ENCODE peak calls at places on chromosomes 16 and 17, in five cellular contexts. I is GM23338, W is HL-60, Z is HCT116, P is sigmoid colon. T is an unnamed sample.

GRCh38 chr17:4427505-4427904 is 6.2 kb upstream of the SPNS3 start:
- DNase-seq in Z (no peak), P (no peak), W (no peak), I (no peak), T (no peak)

GRCh38 chr17:57010495-57010894 is 32.6 kb downstream of the SCPEP1 start:
- DNase-seq in I (no peak), Z (no peak), P (no peak), W (no peak), T (no peak)

GRCh38 chr17:35537569-35538209 is at the start of gene SLFN12L:
- DNase-seq in P (no peak), Z (no peak), W (no peak), I (no peak), T (no peak)

GRCh38 chr17:43442711-43443110 is 41.1 kb upstream of the DHX8 start:
- DNase-seq in W (no peak), Z (no peak), I (no peak), P (no peak), T (no peak)

GRCh38 chr16:15775663-15776304 is 81.0 kb downstream of the MYH11 start:
- DNase-seq in W (no peak), I (no peak), P (peak; percentile 67), Z (no peak), T (no peak)

GRCh38 chr16:23595246-23595950 is 718 bp downstream of the NDUFAB1 start:
- DNase-seq in Z (no peak), P (no peak), I (peak; percentile 36), W (no peak), T (no peak)

GRCh38 chr16:27378871-27379580 is 22.9 kb upstream of the IL21R start:
- DNase-seq in P (no peak), Z (no peak), W (peak; percentile 62), I (no peak), T (no peak)

GRCh38 chr17:31787857-31788570 is 71.0 kb downstream of the COPRS start:
- DNase-seq in Z (peak; percentile 21), P (peak; percentile 93), I (no peak), W (no peak), T (no peak)

GRCh38 chr16:2912330-2913199 is 834 bp downstream of the FLYWCH1 start:
- DNase-seq in P (peak; percentile 80), W (peak; percentile 18), I (peak; percentile 56), Z (no peak), T (no peak)

GRCh38 chr17:41486809-41487530 is 2.7 kb downstream of the KRT36 start:
- DNase-seq in P (no peak), I (peak; percentile 89), Z (no peak), W (peak; percentile 15), T (peak; percentile 47)

GRCh38 chr17:27496501-27496943 is 40.3 kb downstream of the KSR1 start:
- DNase-seq in I (peak; percentile 69), W (no peak), Z (no peak), P (no peak), T (no peak)

GRCh38 chr16:54936086-54936978 is 5.7 kb downstream of the IRX5 start:
- DNase-seq in W (peak; percentile 78), P (no peak), Z (no peak), I (peak; percentile 75), T (no peak)

GRCh38 chr16:10684541-10685151 is 10.1 kb downstream of the TEKT5 start:
- DNase-seq in P (no peak), I (no peak), Z (no peak), W (no peak), T (no peak)

GRCh38 chr17:83067071-83067717 is 12.2 kb upstream of the METRNL start:
- DNase-seq in W (no peak), P (peak; percentile 63), I (no peak), Z (no peak), T (no peak)

GRCh38 chr16:87492721-87493554 is at the start of gene ZCCHC14:
- DNase-seq in I (peak; percentile 99), P (peak; percentile 99), Z (peak; percentile 98), W (peak; percentile 93), T (peak; percentile 99)

GRCh38 chr17:61806941-61807340 is 56.4 kb downstream of the BRIP1 start:
- DNase-seq in Z (no peak), I (no peak), W (no peak), P (no peak), T (no peak)

GRCh38 chr16:46690281-46691178 is 1.1 kb downstream of the ORC6 start:
- DNase-seq in I (no peak), P (no peak), W (peak; percentile 35), Z (no peak), T (no peak)

GRCh38 chr16:70520612-70521297 is 2.6 kb downstream of the COG4 start:
- DNase-seq in W (peak; percentile 43), Z (no peak), P (no peak), I (no peak), T (peak; percentile 28)

GRCh38 chr16:12120331-12120981 is 143.9 kb downstream of the SNX29 start:
- DNase-seq in W (no peak), I (no peak), P (peak; percentile 69), Z (no peak), T (no peak)

GRCh38 chr17:65385726-65386125 is 175.7 kb downstream of the AXIN2 start:
- DNase-seq in W (no peak), P (no peak), I (no peak), Z (no peak), T (no peak)

GRCh38 chr17:42598905-42599304 is 10.3 kb downstream of the RETREG3 start:
- DNase-seq in W (no peak), I (no peak), Z (no peak), P (peak; percentile 62), T (no peak)

GRCh38 chr17:44820631-44821196 is 9.4 kb downstream of the GJC1 start:
- DNase-seq in P (peak; percentile 59), Z (peak; percentile 98), W (no peak), I (no peak), T (no peak)

DNA sequence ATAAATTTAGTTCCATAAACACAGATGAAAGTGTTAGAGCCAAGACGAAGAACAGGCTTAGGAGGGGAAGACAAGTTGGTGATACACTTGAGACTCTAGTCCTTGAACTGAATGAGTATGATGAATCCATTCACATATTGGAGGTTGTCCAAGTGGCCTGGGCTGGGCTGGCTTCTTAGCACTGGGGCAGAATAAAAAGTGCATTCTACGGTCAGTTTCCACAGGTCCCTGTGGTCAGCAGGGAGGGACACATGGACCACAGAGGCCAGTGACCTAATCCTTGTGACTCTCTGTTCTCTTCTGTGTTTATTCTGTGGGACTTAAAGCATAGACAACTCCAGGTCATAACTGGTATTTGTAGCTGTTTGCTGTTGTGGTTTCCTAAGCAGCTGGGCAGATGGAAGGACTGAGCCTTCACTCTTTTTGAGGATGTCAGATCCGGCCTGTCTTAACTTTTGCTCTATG is 98.5 kb upstream of the SMIM36 start:
- DNase-seq in I (no peak), P (peak; percentile 81), Z (no peak), W (no peak), T (no peak)
- TF ChIP-seq POLR2AphosphoS5 in I (no peak), P (peak; percentile 66), Z (no peak), W (no peak), T (no peak)

GRCh38 chr17:37774508-37774907 is 29.6 kb upstream of the HNF1B start:
- DNase-seq in I (no peak), W (peak; percentile 46), Z (no peak), P (no peak), T (peak; percentile 35)

GRCh38 chr17:37768438-37768837 is 23.6 kb upstream of the HNF1B start:
- DNase-seq in W (no peak), Z (no peak), P (no peak), I (no peak), T (no peak)

GRCh38 chr17:37769050-37769449 is 24.2 kb upstream of the HNF1B start:
- DNase-seq in W (no peak), Z (no peak), I (no peak), P (no peak), T (no peak)

GRCh38 chr17:37772982-37773381 is 28.1 kb upstream of the HNF1B start:
- DNase-seq in I (no peak), W (no peak), Z (no peak), P (no peak), T (no peak)

DNA sequence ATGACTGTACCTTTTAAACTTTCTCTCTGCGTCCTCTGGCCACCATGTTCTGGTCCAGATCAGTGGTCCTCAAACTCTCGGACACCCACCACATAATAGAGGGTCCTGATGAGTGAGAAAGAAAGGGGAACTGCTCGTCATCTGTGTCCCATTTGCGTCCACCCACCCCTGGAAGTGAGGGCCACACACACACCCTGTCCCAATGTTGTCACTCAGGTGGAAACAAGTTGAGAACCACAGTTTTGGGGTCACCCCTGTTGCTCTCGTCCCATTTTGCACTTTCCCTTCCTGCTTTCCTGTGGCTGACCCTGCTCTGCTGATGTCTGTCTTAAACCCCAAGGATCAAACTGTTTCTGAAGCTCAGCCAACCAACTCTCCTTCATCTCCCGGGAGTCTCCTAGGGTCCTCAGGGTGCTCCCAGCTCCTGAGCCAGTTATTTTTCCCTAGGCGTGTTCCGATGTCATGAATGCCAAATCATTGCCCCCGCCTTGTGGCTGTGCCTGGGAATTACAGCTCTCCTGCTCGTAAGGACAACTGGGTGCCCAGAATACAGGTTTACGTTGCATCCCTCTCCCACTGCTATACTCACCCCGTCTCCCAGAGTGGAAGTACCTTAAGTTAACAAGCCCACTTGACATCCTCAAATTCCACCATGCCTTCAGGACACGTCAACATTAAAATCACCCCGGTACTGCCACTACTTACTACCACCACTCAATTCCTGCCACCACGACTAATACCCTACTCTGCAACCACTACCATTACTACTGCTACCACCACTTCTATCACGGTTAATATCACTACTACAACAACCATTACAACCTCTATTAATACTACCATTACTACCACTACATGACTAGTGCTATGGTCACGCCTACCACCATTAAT is 26.0 kb upstream of the HNF1B start:
- DNase-seq in I (peak; percentile 85), P (no peak), Z (peak; percentile 44), W (peak; percentile 46), T (no peak)
- TF ChIP-seq POLR2AphosphoS5 in I (no peak), P (no peak), Z (no peak), W (no peak), T (no peak)

DNA sequence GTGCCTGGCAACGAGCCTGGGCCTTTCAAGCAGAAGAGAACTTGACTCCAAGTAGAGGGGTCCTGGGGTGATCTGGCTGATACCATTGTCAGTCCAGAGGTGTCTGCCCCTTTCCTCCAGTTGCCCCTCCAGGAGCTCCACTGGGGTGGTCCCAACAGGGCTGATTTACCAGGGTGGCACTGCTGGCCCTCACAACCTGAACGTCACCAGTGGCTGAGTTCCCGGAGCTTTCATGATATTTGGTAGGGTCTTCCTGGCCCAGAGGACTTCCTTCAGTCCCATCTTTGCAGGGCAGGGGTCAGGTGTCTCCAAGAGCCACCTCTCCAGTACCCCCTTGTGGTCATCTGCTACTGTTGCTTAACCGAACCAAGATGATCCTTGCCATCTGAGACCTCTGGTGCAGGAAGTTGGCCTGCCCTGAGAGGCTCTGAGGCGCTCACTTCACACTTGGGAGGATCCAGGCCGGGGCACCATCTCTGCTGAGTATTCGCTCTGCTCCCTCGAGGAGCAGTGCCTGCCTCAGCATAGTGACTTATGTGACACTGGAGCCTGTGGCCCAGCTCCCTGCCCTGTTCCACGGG is 3.5 kb downstream of the LIMD2 start:
- DNase-seq in P (no peak), W (peak; percentile 60), I (peak; percentile 90), Z (peak; percentile 21), T (no peak)
- TF ChIP-seq POLR2AphosphoS5 in P (no peak), W (no peak), I (no peak), Z (no peak), T (peak; percentile 24)

GRCh38 chr17:73594025-73594424 is 50.2 kb downstream of the SDK2 start:
- DNase-seq in W (no peak), P (no peak), Z (no peak), I (no peak), T (no peak)

GRCh38 chr17:73594598-73594997 is 49.6 kb downstream of the SDK2 start:
- DNase-seq in W (no peak), I (no peak), P (no peak), Z (no peak), T (no peak)

GRCh38 chr17:73593249-73593965 is 50.8 kb downstream of the SDK2 start:
- DNase-seq in Z (no peak), P (no peak), W (no peak), I (no peak), T (no peak)

GRCh38 chr17:73595931-73596330 is 48.3 kb downstream of the SDK2 start:
- DNase-seq in P (no peak), Z (no peak), W (no peak), I (no peak), T (no peak)

GRCh38 chr17:73595068-73595865 is 49.0 kb downstream of the SDK2 start:
- DNase-seq in W (peak; percentile 19), P (no peak), I (peak; percentile 72), Z (no peak), T (peak; percentile 56)
- TF ChIP-seq POLR2AphosphoS5 in W (no peak), P (no peak), I (no peak), Z (no peak), T (no peak)